ENCODE peak calls at places on chromosomes 16 and 17, in nine cellular contexts. F is progenitor cell of endocrine pancreas, R is endodermal cell, Y is cardiac muscle cell, O is body of pancreas, X is endothelial cell, Q is H9, T is astrocyte of the spinal cord, N is neural progenitor cell. U is an unnamed sample.

GRCh38 chr17:17020821-17021193 is 21.4 kb upstream of the MPRIP start:
- DNase-seq in F (no peak), X (no peak), Y (no peak), O (no peak), Q (no peak), N (no peak), R (no peak), T (no peak), U (no peak)

GRCh38 chr17:41785876-41786226 is 660 bp downstream of the JUP start:
- DNase-seq in T (no peak), Y (peak), F (peak), Q (peak), X (no peak), R (peak), N (peak), O (peak), U (no peak)

GRCh38 chr17:56595831-56596740 is 2.6 kb downstream of the NOG start:
- DNase-seq in O (no peak), F (no peak), X (peak), Q (peak), T (no peak), Y (peak), R (peak), N (peak), U (peak)

GRCh38 chr16:27841061-27841801 is 222.3 kb downstream of the GSG1L start:
- DNase-seq in T (no peak), R (peak), O (no peak), N (no peak), Q (peak), F (no peak), X (no peak), Y (no peak), U (no peak)

GRCh38 chr16:84829168-84829965 is 9.6 kb downstream of the CRISPLD2 start:
- DNase-seq in Y (peak), F (no peak), O (peak), Q (no peak), X (no peak), T (peak), N (peak), R (no peak), U (no peak)

GRCh38 chr16:74503412-74503811 is 82.1 kb upstream of the CLEC18B start:
- DNase-seq in T (no peak), O (no peak), R (no peak), F (no peak), N (no peak), Y (no peak), X (no peak), Q (no peak), U (no peak)

GRCh38 chr16:70715113-70715711 is 29.4 kb upstream of the MTSS2 start:
- DNase-seq in N (no peak), T (peak), O (peak), Y (no peak), Q (no peak), F (no peak), X (no peak), R (no peak), U (peak)

GRCh38 chr17:49472527-49472926 is 22.6 kb upstream of the NGFR start:
- DNase-seq in O (no peak), R (no peak), F (no peak), X (no peak), Q (no peak), Y (no peak), N (no peak), T (no peak), U (no peak)

GRCh38 chr17:5047446-5047845 is 12.2 kb upstream of the SLC52A1 start:
- DNase-seq in Y (no peak), O (no peak), F (no peak), T (no peak), X (no peak), Q (no peak), N (no peak), R (no peak), U (no peak)

GRCh38 chr17:16273499-16273898 is 56.5 kb downstream of the PIGL start:
- DNase-seq in N (no peak), X (no peak), F (no peak), Q (no peak), O (no peak), Y (no peak), R (no peak), T (peak), U (no peak)

GRCh38 chr17:29243792-29244191 is 2.9 kb upstream of the CRYBA1 start:
- DNase-seq in O (no peak), X (no peak), R (peak), Q (peak), T (no peak), N (peak), Y (no peak), F (no peak), U (no peak)

GRCh38 chr17:29240477-29240876 is 6.2 kb upstream of the CRYBA1 start:
- DNase-seq in N (peak), R (no peak), Y (no peak), Q (no peak), O (no peak), X (no peak), F (no peak), T (no peak), U (no peak)

GRCh38 chr17:29242051-29242450 is 4.6 kb upstream of the CRYBA1 start:
- DNase-seq in R (no peak), O (no peak), Y (no peak), X (no peak), N (no peak), T (no peak), F (no peak), Q (no peak), U (no peak)

GRCh38 chr17:29242790-29243189 is 3.9 kb upstream of the CRYBA1 start:
- DNase-seq in O (no peak), X (no peak), Y (no peak), F (no peak), T (no peak), R (no peak), N (no peak), Q (no peak), U (no peak)

DNA sequence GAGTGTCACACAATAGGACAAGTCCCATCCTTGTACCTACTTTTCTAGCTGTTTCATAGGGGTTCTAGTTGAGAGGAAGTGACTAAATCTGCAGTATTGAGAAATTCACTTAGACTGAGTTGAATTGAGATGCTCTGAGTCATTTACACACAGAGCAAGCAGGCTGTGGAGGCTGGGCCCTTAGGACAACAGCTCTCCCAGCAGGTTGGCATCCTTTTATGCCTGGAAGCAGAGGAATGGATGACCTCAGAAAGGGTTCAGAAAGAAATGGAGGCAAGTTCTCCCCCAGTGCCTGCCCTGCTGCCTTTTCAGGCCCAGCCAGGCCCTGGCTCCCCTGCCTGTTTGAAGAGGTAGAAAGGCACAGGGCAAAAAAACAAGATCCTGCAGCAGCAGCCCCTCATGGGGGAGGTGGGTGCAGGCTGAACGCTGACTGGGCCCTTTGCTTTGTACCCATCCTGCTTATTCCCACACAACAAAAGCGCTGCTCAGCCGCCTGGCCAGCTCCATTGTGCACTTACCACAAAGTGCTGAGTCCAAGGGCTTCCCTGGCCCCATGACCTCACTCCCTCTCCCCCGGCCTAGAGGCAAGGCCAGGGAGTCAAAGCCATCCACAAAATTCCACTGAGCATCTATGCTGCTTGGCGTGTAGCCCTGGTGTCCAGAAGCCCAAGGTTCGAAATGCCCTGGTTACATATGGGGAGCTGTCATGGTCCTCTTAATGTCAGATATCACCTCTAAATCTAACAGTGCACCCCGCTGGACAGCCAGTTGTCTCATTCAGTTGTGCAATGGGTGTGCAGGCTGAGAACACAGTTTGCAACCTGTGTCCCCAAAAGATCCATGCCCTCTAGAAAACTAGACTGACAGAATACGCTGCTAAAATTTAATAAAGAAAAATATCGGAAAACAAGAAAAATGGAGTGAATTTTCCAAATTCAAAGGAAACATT is 5.4 kb upstream of the CRYBA1 start:
- DNase-seq in R (peak), Y (no peak), X (no peak), O (peak), N (peak), F (no peak), Q (peak), T (peak), U (no peak)
- TF ChIP-seq CTCF in R (peak), Y (no peak), X (no peak), O (no peak), N (peak), F (no peak), Q (peak), T (peak), U (no peak)

GRCh38 chr17:72077326-72077960 is 43.4 kb upstream of the SOX9 start:
- DNase-seq in Y (no peak), F (no peak), X (no peak), O (no peak), N (peak), Q (no peak), T (no peak), R (peak), U (no peak)
- TF ChIP-seq CTCF in Y (peak), F (peak), X (no peak), O (no peak), N (peak), Q (peak), T (no peak), R (peak), U (no peak)

GRCh38 chr17:45101546-45101882 is 30.8 kb downstream of the PLCD3 start:
- DNase-seq in N (no peak), T (no peak), Q (no peak), F (no peak), R (no peak), X (no peak), Y (no peak), O (no peak), U (no peak)

GRCh38 chr17:45096926-45097325 is 35.4 kb downstream of the PLCD3 start:
- DNase-seq in Y (no peak), O (no peak), F (no peak), T (no peak), X (no peak), R (peak), Q (peak), N (no peak), U (no peak)

GRCh38 chr17:45098081-45098868 is 34.0 kb downstream of the PLCD3 start:
- DNase-seq in Y (no peak), R (peak), X (no peak), O (no peak), Q (peak), F (no peak), T (no peak), N (no peak), U (no peak)

GRCh38 chr17:45096141-45096540 is 35.0 kb downstream of the NMT1 start:
- DNase-seq in R (peak), F (no peak), Y (no peak), O (no peak), N (peak), T (peak), X (no peak), Q (peak), U (no peak)

GRCh38 chr17:45098869-45099616 is 33.3 kb downstream of the PLCD3 start:
- DNase-seq in R (peak), N (peak), Y (peak), F (peak), Q (peak), X (peak), T (peak), O (peak), U (peak)
- TF ChIP-seq CTCF in R (peak), N (peak), Y (peak), F (peak), Q (peak), X (peak), T (peak), O (peak), U (peak)

GRCh38 chr16:88287219-88287618 is 95.5 kb upstream of the ZNF469 start:
- DNase-seq in R (peak), Q (no peak), X (no peak), N (no peak), F (no peak), T (no peak), O (no peak), Y (no peak), U (no peak)
- TF ChIP-seq CTCF in R (peak), Q (peak), X (peak), N (peak), F (peak), T (peak), O (peak), Y (peak), U (peak)

U was measured in mesothelial cell of epicardium.